ENCODE peak calls at places on chromosomes 13 and 19, in five cellular contexts. One of them, this sample, is unnamed.
A peak's percentile ranks its signal among the peaks of the same experiment; 100 is the strongest.

GRCh38 chr19:1411255-1412191 is 4.1 kb downstream of the DAZAP1 start:
- DNase-seq in WTC11: no peak
- DNase-seq in H1: no peak
- DNase-seq in K562: no peak
- DNase-seq in GM12878: no peak
- DNase-seq in this sample: no peak

GRCh38 chr13:51218691-51219090 is 3.5 kb upstream of the FAM124A start:
- DNase-seq in WTC11: no peak
- DNase-seq in H1: no peak
- DNase-seq in K562: no peak
- DNase-seq in GM12878: no peak
- DNase-seq in this sample: no peak

GRCh38 chr19:47253970-47254369 is 2.4 kb upstream of the CCDC9 start:
- DNase-seq in WTC11: no peak
- DNase-seq in H1: no peak
- DNase-seq in K562: no peak
- DNase-seq in GM12878: no peak
- DNase-seq in this sample: no peak

GRCh38 chr19:45999653-46000121 is 4.4 kb downstream of the CCDC61 start:
- DNase-seq in WTC11: peak; percentile 75
- DNase-seq in H1: no peak
- DNase-seq in K562: peak; percentile 57
- DNase-seq in GM12878: no peak
- DNase-seq in this sample: no peak

GRCh38 chr19:676343-677105 is at the start of gene FSTL3:
- DNase-seq in WTC11: no peak
- DNase-seq in H1: no peak
- DNase-seq in K562: no peak
- DNase-seq in GM12878: no peak
- DNase-seq in this sample: no peak

GRCh38 chr19:1017115-1017905 is 3.6 kb downstream of the TMEM259 start:
- DNase-seq in WTC11: no peak
- DNase-seq in H1: no peak
- DNase-seq in K562: peak; percentile 77
- DNase-seq in GM12878: no peak
- DNase-seq in this sample: no peak

GRCh38 chr13:25908390-25908789 is 143.4 kb downstream of the SHISA2 start:
- DNase-seq in WTC11: no peak
- DNase-seq in H1: no peak
- DNase-seq in K562: no peak
- DNase-seq in GM12878: no peak
- DNase-seq in this sample: no peak

GRCh38 chr13:43663474-43664090 is 123.2 kb downstream of the ENOX1 start:
- DNase-seq in WTC11: no peak
- DNase-seq in H1: no peak
- DNase-seq in K562: no peak
- DNase-seq in GM12878: no peak
- DNase-seq in this sample: no peak

GRCh38 chr19:44303305-44303704 is 1.5 kb downstream of the ZNF235 start:
- DNase-seq in WTC11: no peak
- DNase-seq in H1: no peak
- DNase-seq in K562: no peak
- DNase-seq in GM12878: no peak
- DNase-seq in this sample: no peak

GRCh38 chr13:97477824-97478223 is 43.9 kb downstream of the RAP2A start:
- DNase-seq in WTC11: no peak
- DNase-seq in H1: no peak
- DNase-seq in K562: no peak
- DNase-seq in GM12878: no peak
- DNase-seq in this sample: no peak

GRCh38 chr13:73943137-73943964 is 190.9 kb downstream of the KLF12 start:
- DNase-seq in WTC11: no peak
- DNase-seq in H1: no peak
- DNase-seq in K562: no peak
- DNase-seq in GM12878: no peak
- DNase-seq in this sample: no peak

GRCh38 chr19:12000152-12000981 is 35.1 kb downstream of the ZNF433 start:
- DNase-seq in WTC11: no peak
- DNase-seq in H1: no peak
- DNase-seq in K562: no peak
- DNase-seq in GM12878: peak; percentile 85
- DNase-seq in this sample: no peak

GRCh38 chr13:94758571-94758970 is 46.2 kb upstream of the SOX21 start:
- DNase-seq in WTC11: no peak
- DNase-seq in H1: no peak
- DNase-seq in K562: no peak
- DNase-seq in GM12878: no peak
- DNase-seq in this sample: no peak

GRCh38 chr19:1468274-1469199 is 10.5 kb downstream of the C19orf25 start:
- DNase-seq in WTC11: peak; percentile 69
- DNase-seq in H1: no peak
- DNase-seq in K562: no peak
- DNase-seq in GM12878: no peak
- DNase-seq in this sample: no peak

GRCh38 chr13:44843403-44843802 is 145.9 kb downstream of the NUFIP1 start:
- DNase-seq in WTC11: no peak
- DNase-seq in H1: no peak
- DNase-seq in K562: no peak
- DNase-seq in GM12878: no peak
- DNase-seq in this sample: no peak

GRCh38 chr13:65914707-65915106 is 1315.4 kb downstream of the PCDH9 start:
- DNase-seq in WTC11: no peak
- DNase-seq in H1: no peak
- DNase-seq in K562: no peak
- DNase-seq in GM12878: no peak
- DNase-seq in this sample: no peak

GRCh38 chr19:57558525-57558924 is 1.1 kb downstream of the ZNF550 start:
- DNase-seq in WTC11: no peak
- DNase-seq in H1: no peak
- DNase-seq in K562: peak; percentile 25
- DNase-seq in GM12878: no peak
- DNase-seq in this sample: no peak

GRCh38 chr19:46426506-46427162 is 2.1 kb downstream of the PNMA8C start:
- DNase-seq in WTC11: peak; percentile 87
- DNase-seq in H1: no peak
- DNase-seq in K562: peak; percentile 78
- DNase-seq in GM12878: no peak
- DNase-seq in this sample: no peak

GRCh38 chr19:35549174-35549788 is 3.9 kb downstream of the TMEM147 start:
- DNase-seq in WTC11: peak; percentile 69
- DNase-seq in H1: no peak
- DNase-seq in K562: peak; percentile 79
- DNase-seq in GM12878: no peak
- DNase-seq in this sample: peak; percentile 34

GRCh38 chr13:26988059-26988769 is 183.4 kb downstream of the USP12 start:
- DNase-seq in WTC11: no peak
- DNase-seq in H1: no peak
- DNase-seq in K562: no peak
- DNase-seq in GM12878: no peak
- DNase-seq in this sample: no peak

GRCh38 chr13:32911506-32911905 is 104.7 kb upstream of the KL start:
- DNase-seq in WTC11: peak; percentile 41
- DNase-seq in H1: peak; percentile 15
- DNase-seq in K562: peak; percentile 27
- DNase-seq in GM12878: no peak
- DNase-seq in this sample: peak; percentile 60

GRCh38 chr19:7004313-7004931 is 16.8 kb downstream of the MBD3L2B start:
- DNase-seq in WTC11: no peak
- DNase-seq in H1: no peak
- DNase-seq in K562: peak; percentile 13
- DNase-seq in GM12878: no peak
- DNase-seq in this sample: peak; percentile 34

GRCh38 chr19:2154587-2155075 is 3.3 kb upstream of the AP3D1 start:
- DNase-seq in WTC11: no peak
- DNase-seq in H1: no peak
- DNase-seq in K562: no peak
- DNase-seq in GM12878: no peak
- DNase-seq in this sample: no peak

GRCh38 chr19:18274776-18275356 is 614 bp upstream of the IQCN start:
- DNase-seq in WTC11: no peak
- DNase-seq in H1: no peak
- DNase-seq in K562: peak; percentile 75
- DNase-seq in GM12878: no peak
- DNase-seq in this sample: no peak

GRCh38 chr13:109243311-109243951 is 543.0 kb downstream of the IRS2 start:
- DNase-seq in WTC11: no peak
- DNase-seq in H1: no peak
- DNase-seq in K562: peak; percentile 4
- DNase-seq in GM12878: no peak
- DNase-seq in this sample: peak; percentile 85

GRCh38 chr13:30866692-30867669 is 39.1 kb upstream of the MEDAG start:
- DNase-seq in WTC11: no peak
- DNase-seq in H1: no peak
- DNase-seq in K562: no peak
- DNase-seq in GM12878: no peak
- DNase-seq in this sample: no peak

GRCh38 chr19:8004723-8005513 is 523 bp downstream of the ELAVL1 start:
- DNase-seq in WTC11: no peak
- DNase-seq in H1: no peak
- DNase-seq in K562: peak; percentile 54
- DNase-seq in GM12878: no peak
- DNase-seq in this sample: no peak

GRCh38 chr19:14463747-14464146 is 11.4 kb downstream of the PTGER1 start:
- DNase-seq in WTC11: no peak
- DNase-seq in H1: no peak
- DNase-seq in K562: no peak
- DNase-seq in GM12878: no peak
- DNase-seq in this sample: no peak
- TF ChIP-seq ATF3 in WTC11: no peak
- TF ChIP-seq ATF3 in H1: no peak
- TF ChIP-seq ATF3 in K562: no peak
- TF ChIP-seq ATF3 in GM12878: no peak
- TF ChIP-seq ATF3 in this sample: no peak

DNA sequence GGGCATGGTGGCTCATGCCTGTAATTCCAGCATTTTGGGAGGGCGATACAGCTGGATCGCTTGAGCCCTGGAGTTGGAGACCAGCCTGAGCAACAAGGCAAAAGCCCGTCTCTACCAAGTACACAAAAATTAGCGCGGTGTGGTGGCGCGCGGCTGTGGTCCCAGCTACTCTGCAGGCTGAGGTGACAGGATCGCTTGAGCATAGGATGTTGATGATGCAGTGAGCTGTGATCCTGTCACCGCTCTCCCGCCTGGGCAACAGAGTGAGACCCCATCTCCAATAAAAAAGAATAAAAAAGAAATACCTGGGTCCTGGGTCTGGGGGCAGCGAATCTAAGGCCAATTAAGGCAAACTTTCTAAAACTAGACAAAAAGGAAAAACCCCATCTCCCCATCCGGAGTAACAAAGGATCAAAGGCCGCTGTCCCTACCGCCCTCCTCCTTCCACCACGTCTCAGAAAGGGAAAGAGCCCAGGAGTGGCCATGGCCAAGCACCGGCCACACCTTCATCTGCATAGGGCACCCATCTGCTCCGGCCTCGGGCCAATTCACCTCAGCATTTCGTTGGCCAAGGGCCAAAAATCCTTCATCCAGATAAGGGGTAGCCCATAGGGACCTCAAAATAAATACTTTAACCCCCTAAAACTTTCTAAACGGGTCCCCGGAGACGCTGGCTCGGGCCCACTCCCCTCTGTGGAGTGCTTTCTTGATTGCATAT is 845 bp downstream of the ZNF320 start:
- DNase-seq in WTC11: peak; percentile 24
- DNase-seq in H1: no peak
- DNase-seq in K562: peak; percentile 58
- DNase-seq in GM12878: no peak
- DNase-seq in this sample: no peak
- TF ChIP-seq ATF3 in WTC11: no peak
- TF ChIP-seq ATF3 in H1: no peak
- TF ChIP-seq ATF3 in K562: no peak
- TF ChIP-seq ATF3 in GM12878: no peak
- TF ChIP-seq ATF3 in this sample: no peak

DNA sequence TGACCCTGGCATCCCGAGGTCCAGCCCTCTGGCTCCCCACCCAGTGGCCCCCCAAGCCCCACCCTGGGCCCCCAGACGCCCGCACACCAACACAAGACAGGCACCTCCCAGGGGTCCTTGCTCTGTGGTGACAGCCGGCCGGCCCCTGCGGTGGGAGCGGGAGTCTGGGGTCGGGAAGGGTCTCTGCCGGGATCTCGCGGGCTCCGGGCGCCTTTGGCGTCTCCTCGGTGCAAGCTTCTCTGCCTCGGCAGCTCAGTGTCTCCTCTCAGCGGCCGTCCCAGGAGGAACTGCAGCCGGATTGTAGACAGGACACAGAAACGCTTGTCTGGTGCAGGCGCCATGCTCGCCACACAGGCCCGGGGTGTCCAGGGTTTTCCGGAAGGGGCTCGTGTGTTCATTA is 43.7 kb downstream of the TMEM255B start:
- DNase-seq in WTC11: peak; percentile 62
- DNase-seq in H1: no peak
- DNase-seq in K562: no peak
- DNase-seq in GM12878: no peak
- DNase-seq in this sample: no peak
- TF ChIP-seq ATF3 in WTC11: no peak
- TF ChIP-seq ATF3 in H1: no peak
- TF ChIP-seq ATF3 in K562: no peak
- TF ChIP-seq ATF3 in GM12878: no peak
- TF ChIP-seq ATF3 in this sample: no peak

GRCh38 chr19:48817585-48818124 is 6.8 kb upstream of the BCAT2 start:
- DNase-seq in WTC11: no peak
- DNase-seq in H1: no peak
- DNase-seq in K562: no peak
- DNase-seq in GM12878: no peak
- DNase-seq in this sample: no peak

GRCh38 chr19:48819366-48819816 is 8.6 kb upstream of the BCAT2 start:
- DNase-seq in WTC11: no peak
- DNase-seq in H1: no peak
- DNase-seq in K562: peak; percentile 11
- DNase-seq in GM12878: no peak
- DNase-seq in this sample: peak; percentile 54

GRCh38 chr19:48821633-48822032 is 10.8 kb upstream of the BCAT2 start:
- DNase-seq in WTC11: no peak
- DNase-seq in H1: no peak
- DNase-seq in K562: no peak
- DNase-seq in GM12878: no peak
- DNase-seq in this sample: no peak

GRCh38 chr19:48815870-48816501 is 5.2 kb upstream of the BCAT2 start:
- DNase-seq in WTC11: no peak
- DNase-seq in H1: no peak
- DNase-seq in K562: peak; percentile 24
- DNase-seq in GM12878: no peak
- DNase-seq in this sample: no peak

DNA sequence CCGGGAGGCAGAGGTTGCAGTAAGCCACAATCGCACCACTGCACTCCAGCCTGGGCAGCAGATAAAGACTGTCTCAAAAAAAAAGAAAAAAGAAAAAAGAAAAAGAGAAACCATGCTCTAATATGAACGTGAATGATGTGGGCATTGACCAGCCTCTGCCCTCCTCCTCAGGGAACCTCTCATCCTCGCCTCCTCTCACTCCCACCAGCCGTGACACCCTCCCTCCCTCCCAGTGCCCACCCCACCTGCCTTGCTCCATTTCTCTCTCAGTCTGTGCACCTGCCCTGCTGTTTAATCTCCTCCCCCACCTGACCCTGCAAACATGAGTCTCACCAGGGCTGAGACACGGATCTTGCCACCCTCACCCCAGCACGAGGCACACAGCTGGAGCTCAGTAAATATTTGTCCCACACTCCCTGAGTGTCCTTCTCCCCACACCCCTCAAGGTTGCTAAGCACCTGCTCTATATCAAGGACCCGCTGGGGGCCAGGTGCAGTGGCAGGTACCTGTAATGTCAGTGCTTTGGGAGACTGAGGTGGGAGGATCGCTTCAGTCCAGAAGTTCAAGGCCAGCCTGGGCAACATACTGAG is 7.5 kb upstream of the BCAT2 start:
- DNase-seq in WTC11: no peak
- DNase-seq in H1: no peak
- DNase-seq in K562: no peak
- DNase-seq in GM12878: no peak
- DNase-seq in this sample: no peak
- TF ChIP-seq ATF3 in WTC11: no peak
- TF ChIP-seq ATF3 in H1: no peak
- TF ChIP-seq ATF3 in K562: no peak
- TF ChIP-seq ATF3 in GM12878: no peak
- TF ChIP-seq ATF3 in this sample: no peak